ENCODE peak calls at places on chromosomes 11 and 22, in nine cellular contexts. V, P, G, F, E, D, Y, U and M are unnamed samples.

GRCh38 chr11:111039982-111040381 is 205.5 kb upstream of the POU2AF2 start:
- DNase-seq in V (no peak), P (no peak), G (no peak), F (no peak), E (no peak), D (no peak), Y (no peak), U (no peak), M (no peak)

GRCh38 chr11:70240337-70240736 is 30.2 kb upstream of the PPFIA1 start:
- DNase-seq in V (no peak), P (no peak), G (no peak), F (no peak), E (no peak), D (no peak), Y (no peak), U (no peak), M (no peak)

GRCh38 chr11:101915811-101916291 is 471 bp downstream of the ANGPTL5 start:
- DNase-seq in V (peak; percentile 48), P (no peak), G (peak; percentile 2), F (no peak), E (no peak), D (no peak), Y (no peak), U (no peak), M (no peak)

GRCh38 chr22:34950480-34950879 is 115.5 kb upstream of the ISX start:
- DNase-seq in V (no peak), P (no peak), G (no peak), F (no peak), E (no peak), D (no peak), Y (no peak), U (no peak), M (no peak)

GRCh38 chr11:60764879-60765278 is 8.2 kb downstream of the MS4A15 start:
- DNase-seq in V (no peak), P (no peak), G (no peak), F (no peak), E (no peak), D (no peak), Y (no peak), U (no peak), M (no peak)

GRCh38 chr22:23970816-23971482 is 3.3 kb downstream of the DDT start:
- DNase-seq in V (no peak), P (no peak), G (no peak), F (no peak), E (peak; percentile 42), D (peak; percentile 11), Y (no peak), U (no peak), M (no peak)

GRCh38 chr11:45178890-45179663 is 32.6 kb downstream of the PRDM11 start:
- DNase-seq in V (peak; percentile 74), P (no peak), G (peak; percentile 20), F (no peak), E (no peak), D (no peak), Y (no peak), U (no peak), M (no peak)

GRCh38 chr22:23817146-23817545 is 21.7 kb downstream of the DERL3 start:
- DNase-seq in V (no peak), P (no peak), G (no peak), F (no peak), E (no peak), D (no peak), Y (no peak), U (no peak), M (no peak)

GRCh38 chr11:105870521-105871113 is 151.4 kb downstream of the MSANTD4 start:
- DNase-seq in V (no peak), P (no peak), G (no peak), F (no peak), E (no peak), D (no peak), Y (no peak), U (no peak), M (no peak)

GRCh38 chr22:27436591-27436990 is 365.0 kb downstream of the MN1 start:
- DNase-seq in V (no peak), P (no peak), G (no peak), F (no peak), E (no peak), D (no peak), Y (no peak), U (no peak), M (no peak)

GRCh38 chr22:45878901-45879551 is 97.9 kb downstream of the WNT7B start:
- DNase-seq in V (no peak), P (no peak), G (no peak), F (no peak), E (no peak), D (no peak), Y (no peak), U (no peak), M (no peak)

GRCh38 chr22:37416806-37417205 is 10.5 kb downstream of the ELFN2 start:
- DNase-seq in V (no peak), P (no peak), G (no peak), F (no peak), E (peak; percentile 49), D (no peak), Y (no peak), U (no peak), M (no peak)

GRCh38 chr11:76567261-76567660 is 103.3 kb downstream of the LRRC32 start:
- DNase-seq in V (no peak), P (no peak), G (no peak), F (no peak), E (no peak), D (no peak), Y (no peak), U (no peak), M (no peak)

DNA sequence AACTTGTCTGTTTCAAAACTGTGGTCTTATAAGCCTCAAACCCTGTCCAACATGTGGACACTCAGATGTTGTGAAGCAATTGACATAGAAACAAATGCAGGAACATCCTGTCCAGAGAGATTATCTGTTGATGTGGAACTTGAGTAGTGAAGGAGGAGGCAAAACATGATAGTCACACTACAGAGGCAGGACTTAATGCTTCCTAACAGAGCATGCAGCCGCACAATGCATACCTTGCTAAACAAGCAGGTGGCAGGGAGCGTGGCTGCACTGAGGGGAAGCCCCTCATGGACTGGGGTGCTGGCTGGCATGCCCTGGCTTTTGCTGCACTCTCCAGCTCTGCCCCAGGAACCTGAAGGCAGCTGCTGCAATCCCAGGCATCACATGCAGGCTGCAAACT is 5.3 kb downstream of the C22orf39 start:
- DNase-seq in V (no peak), P (no peak), G (no peak), F (no peak), E (no peak), D (peak; percentile 31), Y (no peak), U (no peak), M (no peak)
- H3K36me3 ChIP-seq in V (peaks cover 16% of the 10 kb centered on the region), P (no peaks in the 10 kb centered on the region), G (peaks cover 66% of the 10 kb centered on the region), F (peaks cover 8% of the 10 kb centered on the region), E (no peaks in the 10 kb centered on the region), D (peaks cover 78% of the 10 kb centered on the region), Y (no peaks in the 10 kb centered on the region), U (peaks cover 11% of the 10 kb centered on the region), M (no peaks in the 10 kb centered on the region)

GRCh38 chr22:30021338-30021737 is 58.9 kb upstream of the HORMAD2 start:
- DNase-seq in V (no peak), P (no peak), G (no peak), F (no peak), E (no peak), D (no peak), Y (no peak), U (no peak), M (no peak)
- H3K36me3 ChIP-seq in V (peaks cover 54% of the 10 kb centered on the region), P (no peaks in the 10 kb centered on the region), G (peaks cover 94% of the 10 kb centered on the region), F (peaks cover 29% of the 10 kb centered on the region), E (peaks cover 2% of the 10 kb centered on the region), D (peaks cover 67% of the 10 kb centered on the region), Y (no peaks in the 10 kb centered on the region), U (peaks cover 85% of the 10 kb centered on the region), M (peaks cover 21% of the 10 kb centered on the region)

GRCh38 chr22:19360300-19360792 is 68.8 kb upstream of the CLTCL1 start:
- DNase-seq in V (no peak), P (no peak), G (no peak), F (no peak), E (no peak), D (no peak), Y (no peak), U (no peak), M (no peak)

GRCh38 chr22:19360862-19361261 is 69.3 kb upstream of the CLTCL1 start:
- DNase-seq in V (no peak), P (no peak), G (no peak), F (no peak), E (no peak), D (no peak), Y (no peak), U (no peak), M (no peak)

GRCh38 chr22:19358703-19359553 is 67.4 kb upstream of the CLTCL1 start:
- DNase-seq in V (no peak), P (no peak), G (no peak), F (no peak), E (no peak), D (no peak), Y (no peak), U (no peak), M (no peak)

GRCh38 chr22:19358195-19358594 is 66.7 kb upstream of the CLTCL1 start:
- DNase-seq in V (no peak), P (no peak), G (no peak), F (no peak), E (no peak), D (no peak), Y (no peak), U (no peak), M (no peak)

DNA sequence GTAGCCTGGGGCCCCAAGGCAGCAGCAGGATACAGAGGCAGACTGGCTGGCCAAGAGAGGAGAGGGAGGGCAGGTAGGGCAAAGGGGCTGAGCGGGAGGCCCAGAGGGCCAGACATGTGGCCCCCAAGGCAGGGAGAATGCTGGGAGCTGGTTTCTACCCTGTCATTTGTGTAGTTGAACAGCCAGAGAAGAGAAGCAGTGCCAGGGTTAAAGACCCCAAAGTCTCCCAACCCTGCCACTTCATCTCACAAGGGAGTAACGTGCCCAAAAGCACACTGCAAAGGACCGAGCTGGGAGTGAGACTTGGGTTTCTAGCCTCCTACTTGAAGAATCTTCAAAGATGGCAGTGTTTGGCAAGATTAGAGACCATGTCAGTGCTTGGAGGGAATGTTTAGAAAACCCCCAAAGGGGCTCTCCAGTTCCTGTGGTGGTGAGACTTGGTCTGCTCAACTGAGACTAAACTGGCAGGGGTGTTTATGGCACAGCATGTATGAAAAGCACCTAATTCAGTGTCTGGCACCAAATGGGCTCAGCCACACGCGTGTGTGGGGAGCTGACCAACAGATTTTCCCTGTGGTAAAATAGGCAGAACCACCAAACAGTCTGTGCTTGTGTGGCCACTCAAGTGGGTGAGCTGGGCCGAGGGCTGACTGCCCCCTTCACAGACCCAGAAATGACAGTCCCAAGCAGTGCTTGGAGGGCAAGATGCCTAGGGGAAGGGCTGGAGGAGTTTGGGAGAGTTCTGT is 68.2 kb upstream of the CLTCL1 start:
- DNase-seq in V (no peak), P (no peak), G (no peak), F (no peak), E (no peak), D (no peak), Y (no peak), U (no peak), M (no peak)
- H3K36me3 ChIP-seq in V (peaks cover 83% of the 10 kb centered on the region), P (peaks cover 6% of the 10 kb centered on the region), G (peaks cover 70% of the 10 kb centered on the region), F (peaks cover 43% of the 10 kb centered on the region), E (no peaks in the 10 kb centered on the region), D (peaks cover 98% of the 10 kb centered on the region), Y (peaks cover 6% of the 10 kb centered on the region), U (peaks cover 70% of the 10 kb centered on the region), M (peaks cover 8% of the 10 kb centered on the region)

GRCh38 chr11:88304352-88304751 is 33.2 kb downstream of the CTSC start:
- DNase-seq in V (no peak), P (no peak), G (no peak), F (no peak), E (no peak), D (no peak), Y (no peak), U (no peak), M (no peak)
- H3K36me3 ChIP-seq in V (peaks cover 14% of the 10 kb centered on the region), P (no peaks in the 10 kb centered on the region), G (no peaks in the 10 kb centered on the region), F (peaks cover 7% of the 10 kb centered on the region), E (no peaks in the 10 kb centered on the region), D (peaks cover 95% of the 10 kb centered on the region), Y (no peaks in the 10 kb centered on the region), U (no peaks in the 10 kb centered on the region), M (peaks cover 2% of the 10 kb centered on the region)